ENCODE peak calls at places on chromosomes 16 and 17, in five cellular contexts. H, W, K, R and L are unnamed samples. For H3K4me1, the result is how much of the 10 kb centered on the place peaks cover.

GRCh38 chr16:63410594-63410993 is 1374.4 kb upstream of the CDH8 start:
- DNase-seq in H (no peak), W (no peak), K (no peak), R (no peak), L (no peak)

GRCh38 chr16:46845952-46846351 is 15.0 kb upstream of the C16orf87 start:
- DNase-seq in H (no peak), W (no peak), K (no peak), R (no peak), L (no peak)

GRCh38 chr17:17738901-17739300 is 57.6 kb downstream of the RAI1 start:
- DNase-seq in H (peak), W (peak), K (no peak), R (peak), L (no peak)

GRCh38 chr16:28845173-28846079 is 722 bp downstream of the TUFM start:
- DNase-seq in H (no peak), W (no peak), K (no peak), R (peak), L (peak)

GRCh38 chr17:71472809-71473789 is 647.7 kb upstream of the SOX9 start:
- DNase-seq in H (no peak), W (no peak), K (peak), R (peak), L (no peak)

GRCh38 chr16:63981639-63982038 is 1140.2 kb downstream of the CDH11 start:
- DNase-seq in H (no peak), W (no peak), K (no peak), R (no peak), L (no peak)

GRCh38 chr17:57356722-57357391 is 100.5 kb downstream of the MSI2 start:
- DNase-seq in H (no peak), W (no peak), K (no peak), R (no peak), L (peak)

GRCh38 chr17:38798614-38799500 is 499 bp downstream of the PIP4K2B start:
- DNase-seq in H (peak), W (peak), K (peak), R (peak), L (peak)

GRCh38 chr16:75179208-75179607 is 27.8 kb downstream of the CTRB2 start:
- DNase-seq in H (no peak), W (no peak), K (no peak), R (no peak), L (no peak)

GRCh38 chr16:28473714-28474265 is 1.7 kb upstream of the NPIPB7 start:
- DNase-seq in H (peak), W (no peak), K (no peak), R (no peak), L (no peak)

GRCh38 chr16:53043986-53044571 is 8.6 kb downstream of the CHD9NB start:
- DNase-seq in H (no peak), W (no peak), K (peak), R (no peak), L (no peak)
- H3K4me1 ChIP-seq in H (under half), W (under half), K (under half), R (under half), L (under half)

DNA sequence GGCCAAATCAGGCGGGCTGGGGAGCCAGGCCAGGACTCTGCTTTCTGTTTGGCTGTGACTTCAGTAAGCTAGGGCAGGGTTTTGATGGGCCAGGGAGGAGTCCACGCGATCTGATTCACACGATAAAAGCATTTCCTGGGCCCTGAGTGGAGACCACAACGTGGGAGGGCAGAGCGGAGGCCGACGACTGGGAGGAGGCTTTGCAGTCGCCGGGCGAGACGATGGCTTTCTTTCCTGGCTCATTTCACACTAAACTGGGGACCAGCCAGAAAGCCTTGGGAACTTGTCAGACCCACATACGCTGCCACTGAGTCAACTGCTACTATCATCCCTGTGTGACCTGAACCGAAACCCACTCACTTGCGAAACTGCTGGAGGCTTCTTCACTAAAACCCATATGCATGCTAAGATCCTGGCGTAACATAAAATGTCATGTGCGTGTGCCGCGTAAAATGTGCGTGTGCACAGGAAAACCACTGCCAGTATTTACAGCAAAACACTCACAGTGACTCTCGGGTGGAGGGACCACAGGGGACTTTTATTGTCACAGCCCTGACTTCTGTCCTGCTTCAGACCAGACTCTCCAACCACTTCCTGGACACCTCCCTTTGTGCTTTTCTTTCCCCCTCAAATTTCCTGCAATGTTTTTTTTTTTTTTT is 14.2 kb upstream of the RHBDF2 start:
- DNase-seq in H (no peak), W (no peak), K (no peak), R (peak), L (peak)
- H3K4me1 ChIP-seq in H (under half), W (under half), K (under half), R (under half), L (under half)

GRCh38 chr17:4310349-4311060 is 46.7 kb upstream of the ANKFY1 start:
- DNase-seq in H (peak), W (peak), K (no peak), R (peak), L (peak)

GRCh38 chr17:4314618-4315017 is 50.8 kb upstream of the ANKFY1 start:
- DNase-seq in H (no peak), W (no peak), K (no peak), R (no peak), L (no peak)

GRCh38 chr17:4314179-4314578 is 50.4 kb upstream of the ANKFY1 start:
- DNase-seq in H (no peak), W (no peak), K (no peak), R (no peak), L (no peak)

GRCh38 chr17:4316648-4317047 is 49.8 kb downstream of the UBE2G1 start:
- DNase-seq in H (no peak), W (no peak), K (no peak), R (no peak), L (no peak)

DNA sequence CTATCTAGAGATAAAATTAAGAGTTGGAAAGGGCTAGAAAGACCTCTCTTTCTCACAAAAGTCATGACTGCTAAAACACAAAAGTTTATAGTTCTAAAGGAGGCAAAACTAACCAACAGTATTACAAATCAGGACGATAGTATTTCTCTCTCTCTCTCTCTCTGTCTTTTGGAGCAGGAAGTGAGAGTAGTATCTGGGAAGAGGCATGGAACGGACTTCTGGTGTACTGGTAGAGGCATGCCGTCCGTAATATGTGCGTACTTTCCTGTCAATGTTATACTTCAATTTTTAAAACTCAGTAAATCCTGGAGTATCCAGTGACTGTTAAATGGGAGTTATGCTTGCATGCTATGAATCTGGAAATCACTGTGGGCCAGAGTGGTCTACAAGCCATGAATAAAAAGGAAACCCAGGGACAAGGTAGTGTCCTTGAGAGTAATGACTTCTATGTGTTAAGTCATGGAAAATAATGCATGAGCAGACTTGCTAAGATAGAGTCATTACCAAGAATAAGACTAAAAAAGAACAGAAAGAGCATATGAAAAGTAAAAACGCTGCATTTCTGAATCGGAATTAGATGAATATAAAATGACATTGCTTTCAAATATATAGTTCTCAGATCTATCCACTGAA is 49.8 kb upstream of the ANKFY1 start:
- DNase-seq in H (no peak), W (no peak), K (no peak), R (no peak), L (no peak)
- H3K4me1 ChIP-seq in H (half or more), W (half or more), K (under half), R (under half), L (under half)

DNA sequence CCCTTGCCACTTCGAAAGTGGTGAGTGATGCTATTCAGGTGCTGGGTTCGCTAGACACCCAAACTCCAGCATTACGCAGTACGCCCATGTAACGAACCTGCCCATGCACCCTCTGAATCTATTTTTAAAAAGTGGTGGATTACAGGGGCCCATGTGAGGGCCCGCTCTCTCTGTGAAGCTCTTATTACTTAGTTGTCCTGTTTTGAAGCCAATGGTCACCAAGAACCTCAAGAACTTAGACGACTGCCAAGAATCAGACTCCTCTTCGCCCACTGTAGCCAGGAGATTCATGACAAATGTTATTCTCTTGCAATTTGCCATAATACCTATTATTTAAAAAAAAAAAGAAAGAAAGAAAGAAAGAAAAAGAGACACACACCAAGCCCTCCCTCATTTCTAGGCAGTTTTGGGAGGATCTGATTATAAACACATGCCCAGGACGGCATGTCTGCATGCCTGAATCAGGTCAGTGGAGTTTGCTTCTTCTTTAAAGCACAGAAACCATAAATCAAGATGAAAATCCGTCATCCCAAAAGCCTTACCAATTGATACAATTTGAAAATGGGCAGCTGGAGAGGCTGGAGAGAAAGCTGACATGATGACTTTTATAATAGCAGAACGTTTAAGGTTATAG is 108.6 kb downstream of the IRX3 start:
- DNase-seq in H (no peak), W (no peak), K (no peak), R (no peak), L (no peak)
- H3K4me1 ChIP-seq in H (under half), W (under half), K (under half), R (under half), L (under half)

DNA sequence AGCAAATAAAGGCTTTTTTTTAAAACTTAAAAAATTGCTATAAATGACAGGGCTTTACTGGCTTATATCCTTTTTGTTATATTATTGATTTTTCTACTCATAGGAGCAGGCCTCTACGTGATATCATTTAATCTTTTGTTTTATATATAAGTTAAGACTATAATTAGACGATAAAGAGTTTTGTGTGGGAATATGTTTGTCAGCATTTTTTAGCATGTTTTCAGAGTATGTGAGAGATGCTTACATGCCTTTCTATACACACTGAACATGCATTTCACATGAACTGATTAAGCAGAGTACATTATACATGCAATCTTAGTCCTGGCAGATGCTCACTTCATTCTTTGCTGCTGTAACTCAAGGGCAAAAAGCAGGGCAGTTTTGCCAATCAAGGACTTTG is 7.7 kb upstream of the KRT222 start:
- DNase-seq in H (no peak), W (no peak), K (no peak), R (no peak), L (no peak)
- H3K4me1 ChIP-seq in H (under half), W (under half), K (under half), R (under half), L (under half)

GRCh38 chr17:74921045-74921681 is 1.9 kb downstream of the USH1G start:
- DNase-seq in H (no peak), W (no peak), K (no peak), R (no peak), L (no peak)
- H3K4me1 ChIP-seq in H (under half), W (under half), K (under half), R (under half), L (under half)

GRCh38 chr17:42317256-42317966 is 29.1 kb downstream of the STAT5A start:
- DNase-seq in H (no peak), W (no peak), K (no peak), R (no peak), L (no peak)
- H3K4me1 ChIP-seq in H (under half), W (half or more), K (under half), R (under half), L (under half)

DNA sequence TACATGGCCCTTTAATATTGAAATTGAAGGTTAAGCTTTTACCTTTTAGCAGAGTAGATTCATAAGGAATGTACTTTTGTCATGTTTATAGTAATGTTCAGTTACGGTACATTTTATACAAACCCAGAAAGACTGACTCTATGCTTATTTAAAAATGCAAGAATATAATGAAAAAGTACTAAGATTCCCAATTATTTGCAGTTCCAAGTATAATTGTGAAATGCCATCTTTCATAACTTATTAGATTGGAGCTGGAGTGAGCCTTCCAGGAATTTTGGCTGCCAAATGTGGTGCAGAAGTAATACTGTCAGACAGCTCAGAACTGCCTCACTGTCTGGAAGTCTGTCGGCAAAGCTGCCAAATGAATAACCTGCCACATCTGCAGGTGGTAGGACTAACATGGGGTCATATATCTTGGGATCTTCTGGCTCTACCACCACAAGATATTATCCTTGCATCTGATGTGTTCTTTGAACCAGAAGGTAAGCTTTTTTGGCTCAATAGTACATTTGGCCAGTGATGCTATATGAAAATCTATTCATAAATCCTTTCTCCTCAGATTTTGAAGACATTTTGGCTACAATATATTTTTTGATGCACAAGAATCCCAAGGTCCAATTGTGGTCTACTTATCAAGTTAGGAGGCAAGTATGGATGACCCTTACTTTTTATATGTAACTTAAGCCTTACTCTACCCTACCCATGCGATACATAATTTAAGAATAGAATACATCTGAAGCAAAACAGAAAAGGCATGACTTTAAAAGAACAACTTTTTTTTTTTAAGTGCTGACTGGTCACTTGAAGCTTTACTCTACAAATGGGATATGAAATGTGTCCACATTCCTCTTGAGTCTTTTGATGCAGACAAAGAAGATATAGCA is 4.2 kb downstream of the SRSF2 start:
- DNase-seq in H (no peak), W (no peak), K (no peak), R (peak), L (no peak)
- H3K4me1 ChIP-seq in H (half or more), W (half or more), K (under half), R (under half), L (half or more)

GRCh38 chr17:4479982-4480751 is 18.5 kb upstream of the SPNS2 start:
- DNase-seq in H (no peak), W (no peak), K (peak), R (no peak), L (no peak)
- H3K4me1 ChIP-seq in H (under half), W (under half), K (under half), R (under half), L (half or more)